ENCODE peak calls at places on chromosomes 7 and 10, in four cellular contexts. W, O, M and J are unnamed samples.

GRCh38 chr7:1846331-1847065 is 176.4 kb downstream of the ELFN1 start:
- DNase-seq in W (no peak), O (no peak), M (no peak), J (no peak)

GRCh38 chr7:87128883-87129282 is 23.4 kb upstream of the DMTF1 start:
- DNase-seq in W (no peak), O (peak), M (no peak), J (no peak)

GRCh38 chr7:15326044-15326644 is 235.7 kb downstream of the AGMO start:
- DNase-seq in W (no peak), O (no peak), M (peak), J (peak)

GRCh38 chr10:121525276-121526039 is 72.8 kb downstream of the FGFR2 start:
- DNase-seq in W (no peak), O (no peak), M (no peak), J (no peak)

GRCh38 chr10:6161913-6162312 is 40.8 kb upstream of the PFKFB3 start:
- DNase-seq in W (no peak), O (peak), M (no peak), J (no peak)

GRCh38 chr7:157276731-157277562 is 59.9 kb upstream of the DNAJB6 start:
- DNase-seq in W (no peak), O (no peak), M (peak), J (peak)

GRCh38 chr10:7412482-7413251 is 1.8 kb upstream of the SFMBT2 start:
- DNase-seq in W (peak), O (peak), M (no peak), J (no peak)

GRCh38 chr10:24519950-24520349 is 203.7 kb downstream of the ARHGAP21 start:
- DNase-seq in W (peak), O (no peak), M (no peak), J (no peak)

GRCh38 chr7:12557282-12557681 is 13.2 kb upstream of the SCIN start:
- DNase-seq in W (no peak), O (no peak), M (no peak), J (peak)

GRCh38 chr7:46725838-46726237 is 804.8 kb upstream of the IGFBP3 start:
- DNase-seq in W (no peak), O (no peak), M (no peak), J (peak)

GRCh38 chr7:13990319-13990983 is 985 bp upstream of the ETV1 start:
- DNase-seq in W (peak), O (peak), M (peak), J (peak)

GRCh38 chr10:1668347-1668746 is 69.0 kb downstream of the ADARB2 start:
- DNase-seq in W (no peak), O (no peak), M (no peak), J (no peak)

GRCh38 chr7:55561756-55562155 is 10.5 kb downstream of the VOPP1 start:
- DNase-seq in W (no peak), O (no peak), M (no peak), J (no peak)

GRCh38 chr7:46396501-46396900 is 475.4 kb upstream of the IGFBP3 start:
- DNase-seq in W (no peak), O (peak), M (no peak), J (no peak)

GRCh38 chr10:52677087-52677486 is 95.5 kb downstream of the MBL2 start:
- DNase-seq in W (no peak), O (no peak), M (no peak), J (no peak)

GRCh38 chr7:152162287-152162686 is 136.8 kb downstream of the GALNT11 start:
- DNase-seq in W (no peak), O (no peak), M (no peak), J (no peak)

GRCh38 chr10:35642793-35643114 is 658 bp upstream of the FZD8 start:
- DNase-seq in W (no peak), O (no peak), M (no peak), J (no peak)

GRCh38 chr10:113169853-113170455 is 219.9 kb downstream of the TCF7L2 start:
- DNase-seq in W (no peak), O (no peak), M (no peak), J (no peak)

GRCh38 chr7:16223963-16224707 is 197.2 kb downstream of the CRPPA start:
- DNase-seq in W (peak), O (no peak), M (no peak), J (no peak)

GRCh38 chr7:157432957-157433576 is 96.3 kb downstream of the DNAJB6 start:
- DNase-seq in W (peak), O (peak), M (peak), J (peak)

GRCh38 chr10:27620425-27621397 is 116.6 kb downstream of the RAB18 start:
- DNase-seq in W (no peak), O (peak), M (no peak), J (no peak)

GRCh38 chr7:141328290-141328689 is 222.9 kb upstream of the AGK start:
- DNase-seq in W (no peak), O (no peak), M (no peak), J (no peak)

GRCh38 chr7:123819001-123819400 is 26.0 kb upstream of the HYAL4 start:
- DNase-seq in W (no peak), O (no peak), M (no peak), J (no peak)

GRCh38 chr10:14692344-14693199 is 82.1 kb downstream of the FAM107B start:
- DNase-seq in W (no peak), O (no peak), M (no peak), J (no peak)

GRCh38 chr10:101897633-101898032 is 54.0 kb upstream of the KCNIP2 start:
- DNase-seq in W (no peak), O (no peak), M (peak), J (peak)

GRCh38 chr10:100979821-100980272 is 7.5 kb downstream of the MRPL43 start:
- DNase-seq in W (no peak), O (no peak), M (no peak), J (no peak)

GRCh38 chr10:118569882-118570252 is 25.6 kb downstream of the PRLHR start:
- DNase-seq in W (no peak), O (no peak), M (no peak), J (no peak)

GRCh38 chr10:131205556-131205955 is 106.0 kb downstream of the TCERG1L start:
- DNase-seq in W (no peak), O (no peak), M (no peak), J (no peak)

GRCh38 chr7:151877911-151878835 is 1.3 kb upstream of the PRKAG2 start:
- DNase-seq in W (no peak), O (peak), M (no peak), J (no peak)

GRCh38 chr10:133308431-133309110 is at the start of the genes TUBGCP2 and ZNF511:
- DNase-seq in W (peak), O (peak), M (no peak), J (peak)

GRCh38 chr7:10325395-10325794 is 648.3 kb upstream of the PHF14 start:
- DNase-seq in W (no peak), O (no peak), M (no peak), J (peak)

GRCh38 chr7:141731476-141732149 is 6.5 kb upstream of the SSBP1 start:
- DNase-seq in W (no peak), O (no peak), M (no peak), J (no peak)

GRCh38 chr10:33460461-33461294 is 126.2 kb upstream of the NRP1 start:
- DNase-seq in W (no peak), O (no peak), M (no peak), J (peak)

GRCh38 chr10:74637685-74638084 is 188.7 kb upstream of the KAT6B start:
- DNase-seq in W (no peak), O (no peak), M (no peak), J (no peak)

GRCh38 chr10:69680610-69681009 is 50.6 kb downstream of the FAM241B start:
- DNase-seq in W (no peak), O (no peak), M (no peak), J (no peak)

GRCh38 chr10:15200626-15201025 is 32.1 kb upstream of the NMT2 start:
- DNase-seq in W (no peak), O (no peak), M (no peak), J (peak)